ENCODE peak calls at places on chromosomes 12 and 14, in eight cellular contexts. One of them, this sample, is unnamed.

GRCh38 chr12:74897425-74898211 is 312.0 kb downstream of the KCNC2 start:
- DNase-seq in A549: no peak
- DNase-seq in tibial nerve: no peak
- DNase-seq in stomach: no peak
- DNase-seq in GM12878: no peak
- DNase-seq in K562: no peak
- DNase-seq in HepG2: no peak
- DNase-seq in suprapubic skin: no peak
- DNase-seq in this sample: no peak

GRCh38 chr14:104322531-104323466 is 184.4 kb downstream of the KIF26A start:
- DNase-seq in A549: no peak
- DNase-seq in tibial nerve: no peak
- DNase-seq in stomach: peak; percentile 17
- DNase-seq in GM12878: no peak
- DNase-seq in K562: no peak
- DNase-seq in HepG2: no peak
- DNase-seq in suprapubic skin: no peak
- DNase-seq in this sample: no peak

GRCh38 chr12:54331461-54331860 is 6.5 kb downstream of the COPZ1 start:
- DNase-seq in A549: no peak
- DNase-seq in tibial nerve: no peak
- DNase-seq in stomach: no peak
- DNase-seq in GM12878: no peak
- DNase-seq in K562: no peak
- DNase-seq in HepG2: no peak
- DNase-seq in suprapubic skin: no peak
- DNase-seq in this sample: no peak

GRCh38 chr14:44803239-44803905 is 158.4 kb downstream of the KLHL28 start:
- DNase-seq in A549: peak; percentile 60
- DNase-seq in tibial nerve: no peak
- DNase-seq in stomach: no peak
- DNase-seq in GM12878: peak; percentile 8
- DNase-seq in K562: peak; percentile 5
- DNase-seq in HepG2: peak; percentile 35
- DNase-seq in suprapubic skin: no peak
- DNase-seq in this sample: no peak

GRCh38 chr12:3604750-3605638 is 114.0 kb downstream of the PRMT8 start:
- DNase-seq in A549: no peak
- DNase-seq in tibial nerve: no peak
- DNase-seq in stomach: peak; percentile 61
- DNase-seq in GM12878: no peak
- DNase-seq in K562: no peak
- DNase-seq in HepG2: no peak
- DNase-seq in suprapubic skin: no peak
- DNase-seq in this sample: peak; percentile 65

GRCh38 chr12:76866146-76866545 is 12.7 kb downstream of the CSRP2 start:
- DNase-seq in A549: no peak
- DNase-seq in tibial nerve: no peak
- DNase-seq in stomach: no peak
- DNase-seq in GM12878: no peak
- DNase-seq in K562: no peak
- DNase-seq in HepG2: no peak
- DNase-seq in suprapubic skin: no peak
- DNase-seq in this sample: no peak

GRCh38 chr12:58877243-58877743 is 43.0 kb downstream of the LRIG3 start:
- DNase-seq in A549: peak; percentile 74
- DNase-seq in tibial nerve: peak; percentile 64
- DNase-seq in stomach: peak; percentile 76
- DNase-seq in GM12878: no peak
- DNase-seq in K562: no peak
- DNase-seq in HepG2: peak; percentile 35
- DNase-seq in suprapubic skin: no peak
- DNase-seq in this sample: no peak

GRCh38 chr14:70882771-70883492 is 24.3 kb upstream of the PCNX1 start:
- DNase-seq in A549: no peak
- DNase-seq in tibial nerve: no peak
- DNase-seq in stomach: no peak
- DNase-seq in GM12878: peak; percentile 54
- DNase-seq in K562: no peak
- DNase-seq in HepG2: no peak
- DNase-seq in suprapubic skin: no peak
- DNase-seq in this sample: no peak

GRCh38 chr14:24838945-24839616 is 205.1 kb upstream of the GZMB start:
- DNase-seq in A549: no peak
- DNase-seq in tibial nerve: no peak
- DNase-seq in stomach: no peak
- DNase-seq in GM12878: no peak
- DNase-seq in K562: no peak
- DNase-seq in HepG2: peak; percentile 66
- DNase-seq in suprapubic skin: no peak
- DNase-seq in this sample: no peak

DNA sequence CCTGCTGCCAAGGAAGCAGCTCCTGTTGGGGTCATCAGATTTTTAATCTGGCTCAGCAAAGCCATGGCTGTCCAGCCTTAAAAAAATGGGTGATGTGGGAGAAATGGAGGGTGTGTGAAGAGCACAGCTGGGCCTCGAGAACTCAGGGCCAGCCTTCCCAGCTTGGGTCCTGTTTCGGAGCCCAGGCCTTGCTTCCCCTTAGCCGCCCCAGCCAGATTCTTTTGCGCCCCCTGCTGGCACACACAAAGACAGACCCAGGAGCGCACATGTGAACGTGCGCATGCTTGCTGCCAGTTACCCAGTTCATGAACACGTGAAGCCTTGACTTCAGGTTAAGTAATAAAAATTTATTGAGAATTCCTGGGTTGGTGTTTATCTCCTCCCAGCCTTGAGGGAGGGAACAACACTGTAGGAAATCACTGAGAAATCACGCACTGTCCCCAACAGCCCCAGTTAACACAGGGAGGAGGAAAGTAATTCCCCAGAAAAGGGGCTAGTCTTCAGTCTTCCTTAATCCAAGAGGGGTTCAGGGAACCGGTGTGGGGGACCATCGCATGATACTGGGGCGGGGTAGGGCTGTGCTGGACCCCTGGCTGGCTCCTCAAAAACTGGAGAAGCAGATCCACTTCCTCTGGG is 5.3 kb downstream of the PHB2 start:
- DNase-seq in A549: peak; percentile 93
- DNase-seq in tibial nerve: peak; percentile 74
- DNase-seq in stomach: peak; percentile 91
- DNase-seq in GM12878: no peak
- DNase-seq in K562: peak; percentile 52
- DNase-seq in HepG2: peak; percentile 72
- DNase-seq in suprapubic skin: peak; percentile 91
- DNase-seq in this sample: peak; percentile 90
- H3K4me1 ChIP-seq in A549: peaks cover 51% of the 10 kb centered on the region
- H3K4me1 ChIP-seq in tibial nerve: peaks cover 73% of the 10 kb centered on the region
- H3K4me1 ChIP-seq in stomach: peaks cover 90% of the 10 kb centered on the region
- H3K4me1 ChIP-seq in GM12878: peaks cover 38% of the 10 kb centered on the region
- H3K4me1 ChIP-seq in K562: peaks cover 57% of the 10 kb centered on the region
- H3K4me1 ChIP-seq in HepG2: peaks cover 57% of the 10 kb centered on the region
- H3K4me1 ChIP-seq in suprapubic skin: peaks cover 84% of the 10 kb centered on the region
- H3K4me1 ChIP-seq in this sample: peaks cover 12% of the 10 kb centered on the region

GRCh38 chr14:81166126-81166525 is 54.6 kb downstream of the GTF2A1 start:
- DNase-seq in A549: no peak
- DNase-seq in tibial nerve: no peak
- DNase-seq in stomach: no peak
- DNase-seq in GM12878: no peak
- DNase-seq in K562: no peak
- DNase-seq in HepG2: peak; percentile 25
- DNase-seq in suprapubic skin: no peak
- DNase-seq in this sample: no peak
- TF ChIP-seq EP300 in A549: no peak
- TF ChIP-seq EP300 in tibial nerve: no peak
- TF ChIP-seq EP300 in stomach: no peak
- TF ChIP-seq EP300 in GM12878: no peak
- TF ChIP-seq EP300 in K562: no peak
- TF ChIP-seq EP300 in HepG2: no peak
- TF ChIP-seq EP300 in suprapubic skin: no peak
- TF ChIP-seq EP300 in this sample: no peak

DNA sequence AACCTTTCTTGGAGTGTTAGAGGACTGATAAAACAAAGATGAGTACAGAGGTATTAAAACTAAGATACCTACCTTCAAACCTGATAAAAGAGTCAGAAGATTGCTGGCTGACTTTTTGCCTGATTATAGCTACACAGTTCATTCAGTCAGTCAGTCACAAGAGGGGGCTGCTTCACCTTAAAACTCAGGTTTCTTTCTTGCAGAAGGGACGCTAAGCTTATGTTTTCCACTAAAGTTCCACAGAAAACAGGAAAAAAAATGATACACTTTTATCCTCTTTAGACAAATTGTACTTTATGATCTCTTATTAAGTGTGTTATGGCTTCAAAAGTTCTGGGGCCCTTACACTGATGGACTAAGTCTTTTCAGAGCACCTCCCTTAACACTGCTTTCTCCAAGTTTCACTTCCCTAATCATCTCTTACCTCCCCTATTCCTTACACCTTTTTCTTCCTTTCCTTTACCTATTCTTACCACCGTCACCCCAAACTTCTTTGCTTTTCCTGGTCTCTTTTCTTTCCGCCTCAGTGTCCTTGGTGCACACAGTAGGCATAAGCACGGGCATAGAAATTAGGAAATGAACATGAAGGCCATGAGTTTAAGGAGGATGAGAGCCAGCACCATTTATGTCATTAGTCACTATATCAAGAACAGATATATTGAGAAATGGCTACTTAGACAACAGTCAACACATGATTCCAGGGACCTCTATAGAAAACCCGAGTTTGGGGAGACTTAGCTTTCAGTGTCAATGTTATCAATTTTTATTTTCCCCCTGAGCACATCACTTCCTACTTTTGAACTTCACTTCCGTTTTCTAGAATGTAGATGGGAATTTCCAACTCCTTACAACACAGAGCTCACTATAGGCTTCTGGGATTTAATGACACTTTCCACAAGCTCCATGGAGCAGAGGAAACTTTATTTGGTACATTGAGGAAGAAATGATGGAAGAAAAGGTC is 448.9 kb upstream of the OR4E1 start:
- DNase-seq in A549: peak; percentile 12
- DNase-seq in tibial nerve: no peak
- DNase-seq in stomach: no peak
- DNase-seq in GM12878: no peak
- DNase-seq in K562: no peak
- DNase-seq in HepG2: peak; percentile 37
- DNase-seq in suprapubic skin: no peak
- DNase-seq in this sample: no peak
- TF ChIP-seq CTCF in A549: no peak
- TF ChIP-seq CTCF in tibial nerve: no peak
- TF ChIP-seq CTCF in stomach: no peak
- TF ChIP-seq CTCF in GM12878: peak; percentile 18
- TF ChIP-seq CTCF in K562: peak; percentile 11
- TF ChIP-seq CTCF in HepG2: peak; percentile 62
- TF ChIP-seq CTCF in suprapubic skin: no peak
- TF ChIP-seq CTCF in this sample: no peak

GRCh38 chr14:74616507-74616906 is 4.5 kb upstream of the LTBP2 start:
- DNase-seq in A549: peak; percentile 61
- DNase-seq in tibial nerve: no peak
- DNase-seq in stomach: no peak
- DNase-seq in GM12878: no peak
- DNase-seq in K562: no peak
- DNase-seq in HepG2: no peak
- DNase-seq in suprapubic skin: no peak
- DNase-seq in this sample: no peak

GRCh38 chr14:74618078-74618952 is 6.3 kb upstream of the LTBP2 start:
- DNase-seq in A549: peak; percentile 80
- DNase-seq in tibial nerve: peak; percentile 82
- DNase-seq in stomach: peak; percentile 48
- DNase-seq in GM12878: no peak
- DNase-seq in K562: no peak
- DNase-seq in HepG2: peak; percentile 90
- DNase-seq in suprapubic skin: no peak
- DNase-seq in this sample: no peak

GRCh38 chr14:74615735-74616134 is 3.7 kb upstream of the LTBP2 start:
- DNase-seq in A549: no peak
- DNase-seq in tibial nerve: no peak
- DNase-seq in stomach: no peak
- DNase-seq in GM12878: no peak
- DNase-seq in K562: no peak
- DNase-seq in HepG2: no peak
- DNase-seq in suprapubic skin: no peak
- DNase-seq in this sample: no peak

GRCh38 chr14:74614508-74615495 is 2.8 kb upstream of the LTBP2 start:
- DNase-seq in A549: no peak
- DNase-seq in tibial nerve: no peak
- DNase-seq in stomach: no peak
- DNase-seq in GM12878: peak; percentile 40
- DNase-seq in K562: no peak
- DNase-seq in HepG2: no peak
- DNase-seq in suprapubic skin: no peak
- DNase-seq in this sample: no peak

GRCh38 chr14:74616996-74617700 is 5.1 kb upstream of the LTBP2 start:
- DNase-seq in A549: peak; percentile 39
- DNase-seq in tibial nerve: no peak
- DNase-seq in stomach: no peak
- DNase-seq in GM12878: no peak
- DNase-seq in K562: no peak
- DNase-seq in HepG2: no peak
- DNase-seq in suprapubic skin: no peak
- DNase-seq in this sample: no peak
- H3K4me1 ChIP-seq in A549: peaks cover 82% of the 10 kb centered on the region
- H3K4me1 ChIP-seq in tibial nerve: peaks cover 65% of the 10 kb centered on the region
- H3K4me1 ChIP-seq in stomach: peaks cover 66% of the 10 kb centered on the region
- H3K4me1 ChIP-seq in GM12878: peaks cover 25% of the 10 kb centered on the region
- H3K4me1 ChIP-seq in K562: peaks cover 35% of the 10 kb centered on the region
- H3K4me1 ChIP-seq in HepG2: peaks cover 67% of the 10 kb centered on the region
- H3K4me1 ChIP-seq in suprapubic skin: peaks cover 82% of the 10 kb centered on the region
- H3K4me1 ChIP-seq in this sample: peaks cover 16% of the 10 kb centered on the region

GRCh38 chr12:122022393-122023338 is 982 bp downstream of the BCL7A start:
- DNase-seq in A549: no peak
- DNase-seq in tibial nerve: no peak
- DNase-seq in stomach: peak; percentile 31
- DNase-seq in GM12878: no peak
- DNase-seq in K562: peak; percentile 70
- DNase-seq in HepG2: no peak
- DNase-seq in suprapubic skin: no peak
- DNase-seq in this sample: peak; percentile 32
- TF ChIP-seq EP300 in A549: no peak
- TF ChIP-seq EP300 in tibial nerve: no peak
- TF ChIP-seq EP300 in stomach: no peak
- TF ChIP-seq EP300 in GM12878: no peak
- TF ChIP-seq EP300 in K562: no peak
- TF ChIP-seq EP300 in HepG2: no peak
- TF ChIP-seq EP300 in suprapubic skin: no peak
- TF ChIP-seq EP300 in this sample: no peak

DNA sequence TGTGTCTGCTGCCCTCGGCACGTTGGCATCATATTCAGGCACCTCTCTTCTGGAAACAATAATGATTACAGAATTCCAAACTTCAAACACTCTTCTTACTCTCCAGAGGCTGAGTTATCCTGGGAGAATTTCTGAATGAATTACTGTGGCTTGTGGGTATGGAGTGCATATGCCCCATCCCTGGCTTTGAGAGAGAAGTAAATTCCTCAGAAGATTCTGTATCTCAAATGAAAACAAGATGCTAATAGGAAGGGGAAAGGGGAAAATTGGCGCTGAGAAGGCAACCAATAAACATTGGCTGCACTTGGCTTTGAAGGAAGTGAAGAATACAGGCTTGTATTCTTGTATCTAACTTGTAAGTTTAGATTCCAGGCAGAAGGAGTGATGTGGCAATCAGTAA is 132.0 kb upstream of the NOVA1 start:
- DNase-seq in A549: no peak
- DNase-seq in tibial nerve: no peak
- DNase-seq in stomach: no peak
- DNase-seq in GM12878: no peak
- DNase-seq in K562: no peak
- DNase-seq in HepG2: no peak
- DNase-seq in suprapubic skin: no peak
- DNase-seq in this sample: no peak
- TF ChIP-seq CTCF in A549: no peak
- TF ChIP-seq CTCF in tibial nerve: no peak
- TF ChIP-seq CTCF in stomach: no peak
- TF ChIP-seq CTCF in GM12878: no peak
- TF ChIP-seq CTCF in K562: no peak
- TF ChIP-seq CTCF in HepG2: no peak
- TF ChIP-seq CTCF in suprapubic skin: no peak
- TF ChIP-seq CTCF in this sample: no peak

This sample was measured in ovary.